ENCODE peak calls at places on chromosomes 7 and 10, in four cellular contexts. U, C, Q and X are unnamed samples.

GRCh38 chr7:98321301-98321700 is 39.8 kb downstream of the BRI3 start:
- DNase-seq in U (no peak), C (no peak), Q (no peak), X (no peak)

GRCh38 chr7:50164552-50165220 is 71.6 kb upstream of the ZPBP start:
- DNase-seq in U (no peak), Q (no peak), C (no peak), X (no peak)

GRCh38 chr7:116045532-116045931 is 15.0 kb upstream of the TFEC start:
- DNase-seq in C (no peak), Q (no peak), U (no peak), X (no peak)

GRCh38 chr7:101154693-101155102 is 422 bp downstream of the AP1S1 start:
- DNase-seq in C (no peak), U (no peak), Q (no peak), X (no peak)

GRCh38 chr7:80677629-80678028 is 39.2 kb downstream of the CD36 start:
- DNase-seq in U (no peak), C (no peak), Q (no peak), X (no peak)

GRCh38 chr10:124653311-124653710 is 90.9 kb downstream of the FAM53B start:
- DNase-seq in Q (no peak), C (no peak), U (no peak), X (no peak)

GRCh38 chr10:104336829-104337526 is 1.3 kb downstream of the ITPRIP start:
- DNase-seq in Q (no peak), U (no peak), C (peak), X (no peak)

GRCh38 chr7:4486932-4487331 is 195.2 kb upstream of the FOXK1 start:
- DNase-seq in Q (no peak), U (no peak), C (no peak), X (no peak)

GRCh38 chr10:27258838-27259532 is 18.4 kb upstream of the ACBD5 start:
- DNase-seq in Q (no peak), C (no peak), U (no peak), X (peak)

GRCh38 chr7:99109108-99110051 is 34.5 kb downstream of the SMURF1 start:
- DNase-seq in C (peak), Q (no peak), U (no peak), X (no peak)

GRCh38 chr10:29691564-29692064 is 56.8 kb upstream of the SVIL start:
- DNase-seq in Q (no peak), U (no peak), C (no peak), X (no peak)

GRCh38 chr7:150895809-150896208 is 43.5 kb downstream of the AOC1 start:
- DNase-seq in Q (no peak), C (no peak), U (no peak), X (no peak)

GRCh38 chr10:75379234-75379724 is 22.3 kb downstream of the ZNF503 start:
- DNase-seq in U (no peak), Q (no peak), C (no peak), X (no peak)

GRCh38 chr7:6448943-6449543 is 1.3 kb upstream of the DAGLB start:
- DNase-seq in U (no peak), Q (no peak), C (peak), X (no peak)
- H3K4me3 ChIP-seq in U (no peak), Q (peak), C (no peak), X (no peak)

GRCh38 chr7:96090756-96091155 is 231.1 kb downstream of the SLC25A13 start:
- DNase-seq in U (no peak), Q (no peak), C (no peak), X (no peak)

GRCh38 chr7:96088579-96088978 is 233.3 kb downstream of the SLC25A13 start:
- DNase-seq in Q (no peak), U (no peak), C (no peak), X (no peak)

GRCh38 chr7:96089511-96089910 is 232.4 kb downstream of the SLC25A13 start:
- DNase-seq in U (no peak), C (no peak), Q (no peak), X (no peak)

GRCh38 chr7:96097802-96098201 is 224.1 kb downstream of the SLC25A13 start:
- DNase-seq in C (no peak), Q (no peak), U (no peak), X (no peak)

DNA sequence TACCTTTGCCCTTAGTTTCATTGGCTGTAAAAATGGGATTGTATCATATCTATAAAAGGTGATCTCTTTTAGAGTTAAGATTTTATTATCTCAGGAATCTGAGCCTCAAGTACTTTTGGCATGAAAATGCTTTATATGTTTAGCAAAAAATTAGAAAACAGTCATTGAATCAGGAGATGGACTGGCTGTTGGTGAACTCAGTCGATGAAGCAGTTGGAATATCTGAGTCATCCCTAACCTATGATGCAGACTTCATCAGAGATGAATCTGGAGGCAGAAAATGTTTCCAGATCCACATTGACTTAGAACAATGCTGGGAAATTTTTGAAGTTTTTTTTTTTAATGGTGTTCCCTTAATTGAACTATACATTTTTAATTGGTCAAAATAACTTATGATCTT is 228.5 kb downstream of the SLC25A13 start:
- DNase-seq in U (no peak), Q (no peak), C (no peak), X (no peak)
- TF ChIP-seq SUZ12 in U (no peak), Q (no peak), C (no peak), X (no peak)

GRCh38 chr7:113825832-113826231 is 93.0 kb downstream of the PPP1R3A start:
- DNase-seq in Q (no peak), U (no peak), C (no peak), X (no peak)

GRCh38 chr7:113824117-113824823 is 94.5 kb downstream of the PPP1R3A start:
- DNase-seq in C (no peak), Q (no peak), U (no peak), X (no peak)

GRCh38 chr7:113831509-113831908 is 87.3 kb downstream of the PPP1R3A start:
- DNase-seq in U (no peak), C (no peak), Q (no peak), X (no peak)

GRCh38 chr7:113828581-113828980 is 90.2 kb downstream of the PPP1R3A start:
- DNase-seq in Q (no peak), C (no peak), U (no peak), X (no peak)
- TF ChIP-seq ZNF274 in Q (no peak), C (no peak), U (no peak), X (no peak)

GRCh38 chr10:117000580-117000979 is 4.4 kb downstream of the SHTN1 start:
- DNase-seq in Q (no peak), C (no peak), U (no peak), X (no peak)
- H3K4me3 ChIP-seq in Q (no peak), C (no peak), U (no peak), X (no peak)

DNA sequence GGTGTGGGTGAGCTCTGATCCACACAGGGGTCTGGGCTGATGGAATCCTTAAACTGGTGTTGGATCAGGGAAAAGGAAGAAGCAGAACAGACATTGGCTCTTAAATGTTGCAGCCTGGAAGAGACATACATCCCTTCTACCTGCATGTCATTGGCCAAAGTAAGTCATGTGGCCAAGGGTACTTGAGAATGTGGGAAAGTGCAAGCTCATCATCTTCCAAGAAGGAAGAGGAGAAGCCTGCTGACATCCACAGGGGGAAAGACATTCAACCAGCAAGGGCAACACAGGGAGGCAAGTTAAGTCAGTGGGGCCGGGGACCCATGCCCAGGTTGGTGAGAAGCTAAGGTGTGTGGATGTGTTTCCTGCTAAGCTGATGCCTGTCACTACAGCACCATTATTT is 272.8 kb upstream of the MKI67 start:
- DNase-seq in C (no peak), Q (no peak), U (no peak), X (no peak)
- TF ChIP-seq SUZ12 in C (no peak), Q (no peak), U (no peak), X (no peak)

GRCh38 chr7:70014472-70015232 is 416.4 kb downstream of the AUTS2 start:
- DNase-seq in Q (no peak), C (no peak), U (peak), X (no peak)
- TF ChIP-seq ZNF274 in Q (no peak), C (no peak), U (no peak), X (no peak)

GRCh38 chr7:45028138-45028919 is 28.3 kb downstream of the CCM2 start:
- DNase-seq in Q (no peak), U (no peak), C (no peak), X (no peak)
- H3K4me3 ChIP-seq in Q (no peak), U (peak), C (no peak), X (no peak)